ENCODE peak calls at places on chromosomes 3 and 15, in five cellular contexts. F, I, N, Q and S are unnamed samples.

GRCh38 chr3:113695818-113696645 is at the start of gene USF3:
- DNase-seq in F (peak; percentile 73), I (peak; percentile 87), N (peak; percentile 88), Q (peak; percentile 78), S (peak; percentile 45)

GRCh38 chr3:128801779-128802369 is 75.9 kb downstream of the RAB7A start:
- DNase-seq in F (no peak), I (no peak), N (no peak), Q (no peak), S (no peak)

GRCh38 chr3:10882851-10883250 is 66.8 kb downstream of the SLC6A11 start:
- DNase-seq in F (no peak), I (no peak), N (no peak), Q (no peak), S (no peak)

GRCh38 chr3:132087356-132087755 is 52.5 kb upstream of the CPNE4 start:
- DNase-seq in F (no peak), I (no peak), N (no peak), Q (no peak), S (no peak)

GRCh38 chr15:23052522-23052921 is 13.2 kb upstream of the TUBGCP5 start:
- DNase-seq in F (no peak), I (no peak), N (no peak), Q (no peak), S (no peak)

GRCh38 chr3:159669753-159670152 is 318.9 kb upstream of the IL12A start:
- DNase-seq in F (peak; percentile 77), I (no peak), N (no peak), Q (no peak), S (no peak)

GRCh38 chr15:85592148-85592547 is 202.6 kb downstream of the KLHL25 start:
- DNase-seq in F (peak; percentile 86), I (no peak), N (no peak), Q (no peak), S (peak; percentile 83)

GRCh38 chr3:45864760-45865567 is 21.4 kb upstream of the CCR9 start:
- DNase-seq in F (no peak), I (no peak), N (no peak), Q (no peak), S (no peak)

GRCh38 chr15:69325456-69325971 is 26.8 kb downstream of the PAQR5 start:
- DNase-seq in F (no peak), I (no peak), N (no peak), Q (no peak), S (no peak)

GRCh38 chr3:72625616-72626337 is 222.5 kb downstream of the SHQ1 start:
- DNase-seq in F (peak; percentile 99), I (no peak), N (no peak), Q (no peak), S (peak; percentile 99)

GRCh38 chr3:172272699-172273098 is 175.6 kb downstream of the GHSR start:
- DNase-seq in F (no peak), I (no peak), N (no peak), Q (no peak), S (peak; percentile 74)

GRCh38 chr15:45921376-45921775 is 286.5 kb downstream of the SQOR start:
- DNase-seq in F (peak; percentile 85), I (no peak), N (no peak), Q (no peak), S (no peak)

GRCh38 chr3:50207359-50208042 is 2.4 kb downstream of the SLC38A3 start:
- DNase-seq in F (no peak), I (no peak), N (no peak), Q (no peak), S (no peak)

GRCh38 chr3:50204804-50205718 is at the start of gene SLC38A3:
- DNase-seq in F (no peak), I (no peak), N (no peak), Q (peak; percentile 82), S (no peak)

GRCh38 chr3:50203113-50203852 is 1.8 kb upstream of the SLC38A3 start:
- DNase-seq in F (no peak), I (no peak), N (no peak), Q (no peak), S (no peak)

GRCh38 chr3:50204052-50204803 is 843 bp upstream of the SLC38A3 start:
- DNase-seq in F (no peak), I (no peak), N (no peak), Q (no peak), S (no peak)

GRCh38 chr3:50205719-50206276 is 727 bp downstream of the SLC38A3 start:
- DNase-seq in F (peak; percentile 52), I (no peak), N (no peak), Q (peak; percentile 89), S (no peak)
- H3K4me3 ChIP-seq in F (no peak overlapping the region), I (no peak overlapping the region), N (no peak overlapping the region), Q (peak overlapping the region; percentile 55), S (no peak overlapping the region)

DNA sequence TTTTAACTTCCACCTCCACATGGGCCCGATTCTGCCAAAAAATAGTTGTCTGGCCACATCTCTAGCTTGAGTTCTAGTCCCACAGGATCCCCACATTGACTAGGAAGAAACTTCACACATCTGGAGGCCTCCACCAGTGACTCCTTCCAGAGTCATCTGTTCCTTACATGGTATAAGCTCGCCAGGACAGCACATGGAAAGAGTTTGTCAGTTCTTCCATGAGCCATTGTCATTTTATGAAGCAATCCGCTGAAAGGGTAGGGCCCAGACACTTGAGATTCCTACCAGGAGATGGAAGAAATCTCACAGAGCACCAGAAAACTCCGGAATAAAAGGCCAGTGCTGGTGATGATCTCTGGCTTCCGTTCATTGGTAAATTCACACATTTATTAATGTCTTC is 350.5 kb upstream of the ICE2 start:
- DNase-seq in F (no peak), I (no peak), N (no peak), Q (no peak), S (peak; percentile 87)
- TF ChIP-seq CTCF in F (no peak), I (no peak), N (no peak), Q (no peak), S (peak; percentile 22)

GRCh38 chr3:169861871-169862270 is 7.9 kb downstream of the LRRC31 start:
- DNase-seq in F (peak; percentile 32), I (no peak), N (no peak), Q (no peak), S (no peak)
- H3K4me3 ChIP-seq in F (no peak overlapping the region), I (no peak overlapping the region), N (no peak overlapping the region), Q (no peak overlapping the region), S (no peak overlapping the region)

GRCh38 chr15:75920079-75920478 is 16.4 kb downstream of the FBXO22 start:
- DNase-seq in F (no peak), I (no peak), N (no peak), Q (no peak), S (peak; percentile 15)

GRCh38 chr15:75924576-75924975 is 20.9 kb downstream of the FBXO22 start:
- DNase-seq in F (peak; percentile 68), I (no peak), N (no peak), Q (no peak), S (no peak)

GRCh38 chr15:75925440-75925839 is 21.8 kb downstream of the FBXO22 start:
- DNase-seq in F (no peak), I (peak; percentile 16), N (no peak), Q (no peak), S (no peak)

GRCh38 chr15:75923756-75924155 is 20.1 kb downstream of the FBXO22 start:
- DNase-seq in F (no peak), I (no peak), N (no peak), Q (no peak), S (no peak)

GRCh38 chr15:75921732-75922703 is 18.3 kb downstream of the FBXO22 start:
- DNase-seq in F (peak; percentile 90), I (peak; percentile 52), N (no peak), Q (no peak), S (peak; percentile 94)
- TF ChIP-seq CTCF in F (peak; percentile 30), I (peak; percentile 77), N (no peak), Q (peak; percentile 60), S (peak; percentile 43)

GRCh38 chr3:119676020-119676419 is 1.2 kb downstream of the COX17 start:
- DNase-seq in F (no peak), I (no peak), N (no peak), Q (no peak), S (peak; percentile 11)
- H3K4me3 ChIP-seq in F (peak overlapping the region; percentile 74), I (peak overlapping the region; percentile 87), N (no peak overlapping the region), Q (peak overlapping the region; percentile 78), S (peak overlapping the region; percentile 65)

DNA sequence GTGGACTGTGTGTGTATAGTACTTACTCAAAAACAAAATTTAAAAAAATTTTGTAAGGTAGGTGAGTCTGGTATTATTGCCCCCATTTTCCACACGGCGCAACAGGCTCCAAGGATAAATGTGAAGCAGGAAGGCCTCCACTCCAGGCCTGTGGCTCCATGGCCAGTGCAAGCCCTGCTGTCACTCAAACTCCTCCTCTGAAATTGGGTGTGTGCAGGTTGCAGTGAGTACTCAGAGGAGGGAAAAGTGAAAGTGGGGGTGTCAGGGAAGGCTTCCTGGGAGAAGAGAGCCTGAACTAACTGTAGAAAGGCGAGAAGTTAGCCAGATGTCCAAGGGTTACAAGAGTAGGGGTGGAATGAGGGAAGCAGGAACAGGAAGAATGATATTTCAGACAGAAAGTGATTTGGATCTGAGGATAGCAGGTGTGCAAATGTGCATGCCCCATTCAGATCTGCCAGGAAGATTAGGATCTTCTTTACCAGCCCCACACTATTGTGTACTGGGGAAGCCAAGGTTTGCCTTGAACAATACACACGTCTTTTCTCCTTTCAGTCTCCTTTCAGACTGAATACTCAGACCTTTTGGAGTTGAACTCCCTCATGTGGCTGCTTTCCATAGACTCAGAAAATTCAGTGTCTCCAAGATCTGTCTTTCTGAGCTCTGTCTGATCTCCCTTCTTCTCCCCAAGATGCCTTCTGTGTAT is 48.7 kb upstream of the RYK start:
- DNase-seq in F (peak; percentile 46), I (no peak), N (no peak), Q (no peak), S (peak; percentile 55)
- TF ChIP-seq CTCF in F (peak; percentile 56), I (no peak), N (no peak), Q (peak; percentile 43), S (peak; percentile 48)

GRCh38 chr15:73996939-73997338 is 2.4 kb downstream of the PML start:
- DNase-seq in F (no peak), I (peak; percentile 72), N (peak; percentile 50), Q (no peak), S (peak; percentile 72)

GRCh38 chr15:73994912-73995622 is 551 bp downstream of the PML start:
- DNase-seq in F (no peak), I (peak; percentile 27), N (peak; percentile 76), Q (no peak), S (no peak)

GRCh38 chr15:73994419-73994883 is at the start of gene PML:
- DNase-seq in F (peak; percentile 96), I (peak; percentile 95), N (peak; percentile 99), Q (peak; percentile 92), S (peak; percentile 92)

GRCh38 chr15:73997986-73998385 is 3.5 kb downstream of the PML start:
- DNase-seq in F (no peak), I (no peak), N (peak; percentile 62), Q (no peak), S (no peak)

DNA sequence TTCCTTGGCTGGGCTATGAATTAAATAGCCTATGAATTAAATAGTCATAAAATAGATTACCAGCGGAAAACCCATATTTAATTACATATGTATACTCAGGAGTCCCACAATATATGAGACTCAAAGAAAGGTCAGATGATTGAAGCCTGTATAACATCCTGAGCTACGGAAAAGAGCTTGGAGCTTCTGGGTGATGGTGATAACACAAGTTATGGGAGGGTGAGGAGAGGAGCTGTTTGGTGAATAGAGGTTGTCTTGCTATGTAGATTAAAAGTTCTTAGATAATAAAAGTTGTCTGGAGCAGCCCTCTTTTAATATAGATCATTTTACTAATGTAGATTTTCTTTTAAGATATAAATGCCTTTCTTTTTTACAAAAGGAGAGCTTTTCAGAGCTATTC is 1.8 kb downstream of the PML start:
- DNase-seq in F (no peak), I (no peak), N (no peak), Q (no peak), S (no peak)
- H3K4me3 ChIP-seq in F (peak overlapping the region; percentile 94), I (peak overlapping the region; percentile 89), N (peak overlapping the region; percentile 93), Q (no peak overlapping the region), S (peak overlapping the region; percentile 97)